ENCODE peak calls at places on chromosome 22, in eight cellular contexts. J is SK-N-SH; C is omental fat pad; G is IMR-90; P is cardiac muscle cell; B is BE2C; O is CD8-positive, alpha-beta T cell; H is lower lobe of right lung. V is an unnamed sample.

GRCh38 chr22:47114813-47115517 is 352.5 kb downstream of the TBC1D22A start:
- DNase-seq in J (no peak), C (no peak), G (no peak), P (no peak), B (no peak), O (no peak), H (no peak), V (no peak)

GRCh38 chr22:38203090-38203810 is 1.5 kb downstream of the MAFF start:
- DNase-seq in J (peak), C (no peak), G (peak), P (peak), B (no peak), O (no peak), H (peak), V (peak)

GRCh38 chr22:30206964-30207363 is 39.6 kb downstream of the LIF start:
- DNase-seq in J (peak), C (peak), G (peak), P (peak), B (no peak), O (no peak), H (no peak), V (peak)

GRCh38 chr22:19791894-19792293 is 31.3 kb downstream of the TBX1 start:
- DNase-seq in J (no peak), C (no peak), G (no peak), P (no peak), B (no peak), O (no peak), H (no peak), V (no peak)

GRCh38 chr22:29049655-29050263 is 11.9 kb downstream of the C22orf31 start:
- DNase-seq in J (no peak), C (no peak), G (no peak), P (no peak), B (no peak), O (no peak), H (no peak), V (no peak)

GRCh38 chr22:27554106-27554814 is 247.3 kb downstream of the MN1 start:
- DNase-seq in J (no peak), C (no peak), G (peak), P (no peak), B (no peak), O (no peak), H (no peak), V (peak)

GRCh38 chr22:35792501-35792900 is 74.8 kb downstream of the APOL5 start:
- DNase-seq in J (no peak), C (no peak), G (no peak), P (no peak), B (no peak), O (no peak), H (no peak), V (no peak)

GRCh38 chr22:30312053-30312452 is 14.7 kb downstream of the TBC1D10A start:
- DNase-seq in J (no peak), C (no peak), G (peak), P (no peak), B (no peak), O (no peak), H (no peak), V (peak)

GRCh38 chr22:47059701-47060161 is 297.3 kb downstream of the TBC1D22A start:
- DNase-seq in J (no peak), C (no peak), G (no peak), P (no peak), B (no peak), O (no peak), H (no peak), V (no peak)

GRCh38 chr22:29244785-29245625 is 22.8 kb downstream of the RHBDD3 start:
- DNase-seq in J (peak), C (no peak), G (no peak), P (no peak), B (no peak), O (no peak), H (no peak), V (no peak)

GRCh38 chr22:39773976-39774539 is 119.5 kb downstream of the ENTHD1 start:
- DNase-seq in J (no peak), C (no peak), G (peak), P (peak), B (no peak), O (no peak), H (no peak), V (no peak)

GRCh38 chr22:32473388-32473952 is 1.1 kb upstream of the FBXO7 start:
- DNase-seq in J (peak), C (no peak), G (peak), P (peak), B (peak), O (peak), H (no peak), V (peak)

GRCh38 chr22:37326726-37327125 is 44.4 kb downstream of the CYTH4 start:
- DNase-seq in J (no peak), C (no peak), G (no peak), P (no peak), B (no peak), O (no peak), H (peak), V (no peak)

GRCh38 chr22:37416389-37416788 is 10.9 kb downstream of the ELFN2 start:
- DNase-seq in J (no peak), C (no peak), G (no peak), P (no peak), B (no peak), O (no peak), H (no peak), V (no peak)

GRCh38 chr22:29146771-29147170 is 58.9 kb upstream of the EMID1 start:
- DNase-seq in J (no peak), C (no peak), G (no peak), P (no peak), B (no peak), O (no peak), H (no peak), V (no peak)

GRCh38 chr22:27609411-27610029 is 192.0 kb downstream of the MN1 start:
- DNase-seq in J (no peak), C (no peak), G (no peak), P (no peak), B (no peak), O (no peak), H (no peak), V (no peak)

GRCh38 chr22:47918276-47918928 is 1156.0 kb downstream of the TBC1D22A start:
- DNase-seq in J (no peak), C (no peak), G (no peak), P (no peak), B (no peak), O (peak), H (no peak), V (no peak)

GRCh38 chr22:37019309-37020191 is at the start of the genes MPST and TST:
- DNase-seq in J (peak), C (no peak), G (peak), P (peak), B (peak), O (peak), H (peak), V (peak)

GRCh38 chr22:37462983-37463382 is 23.2 kb downstream of the MFNG start:
- DNase-seq in J (no peak), C (no peak), G (peak), P (peak), B (no peak), O (no peak), H (no peak), V (peak)

GRCh38 chr22:47102081-47102480 is 339.6 kb downstream of the TBC1D22A start:
- DNase-seq in J (no peak), C (no peak), G (no peak), P (no peak), B (peak), O (no peak), H (no peak), V (no peak)

GRCh38 chr22:26479792-26480610 is 3.6 kb downstream of the HPS4 start:
- DNase-seq in J (no peak), C (no peak), G (no peak), P (no peak), B (no peak), O (no peak), H (no peak), V (no peak)

GRCh38 chr22:47369431-47370015 is 607.1 kb downstream of the TBC1D22A start:
- DNase-seq in J (no peak), C (no peak), G (no peak), P (no peak), B (no peak), O (no peak), H (no peak), V (no peak)

GRCh38 chr22:40818192-40818746 is 877 bp downstream of the SLC25A17 start:
- DNase-seq in J (no peak), C (no peak), G (no peak), P (no peak), B (no peak), O (no peak), H (no peak), V (no peak)

GRCh38 chr22:47144076-47144765 is 381.8 kb downstream of the TBC1D22A start:
- DNase-seq in J (no peak), C (no peak), G (no peak), P (no peak), B (no peak), O (no peak), H (no peak), V (no peak)

GRCh38 chr22:44702479-44703219 is 645 bp downstream of the PRR5 start:
- DNase-seq in J (peak), C (no peak), G (peak), P (peak), B (no peak), O (peak), H (no peak), V (peak)
- TF ChIP-seq CTCF in J (no peak), C (no peak), G (peak), P (peak), B (peak), O (no peak), H (peak), V (no peak)

DNA sequence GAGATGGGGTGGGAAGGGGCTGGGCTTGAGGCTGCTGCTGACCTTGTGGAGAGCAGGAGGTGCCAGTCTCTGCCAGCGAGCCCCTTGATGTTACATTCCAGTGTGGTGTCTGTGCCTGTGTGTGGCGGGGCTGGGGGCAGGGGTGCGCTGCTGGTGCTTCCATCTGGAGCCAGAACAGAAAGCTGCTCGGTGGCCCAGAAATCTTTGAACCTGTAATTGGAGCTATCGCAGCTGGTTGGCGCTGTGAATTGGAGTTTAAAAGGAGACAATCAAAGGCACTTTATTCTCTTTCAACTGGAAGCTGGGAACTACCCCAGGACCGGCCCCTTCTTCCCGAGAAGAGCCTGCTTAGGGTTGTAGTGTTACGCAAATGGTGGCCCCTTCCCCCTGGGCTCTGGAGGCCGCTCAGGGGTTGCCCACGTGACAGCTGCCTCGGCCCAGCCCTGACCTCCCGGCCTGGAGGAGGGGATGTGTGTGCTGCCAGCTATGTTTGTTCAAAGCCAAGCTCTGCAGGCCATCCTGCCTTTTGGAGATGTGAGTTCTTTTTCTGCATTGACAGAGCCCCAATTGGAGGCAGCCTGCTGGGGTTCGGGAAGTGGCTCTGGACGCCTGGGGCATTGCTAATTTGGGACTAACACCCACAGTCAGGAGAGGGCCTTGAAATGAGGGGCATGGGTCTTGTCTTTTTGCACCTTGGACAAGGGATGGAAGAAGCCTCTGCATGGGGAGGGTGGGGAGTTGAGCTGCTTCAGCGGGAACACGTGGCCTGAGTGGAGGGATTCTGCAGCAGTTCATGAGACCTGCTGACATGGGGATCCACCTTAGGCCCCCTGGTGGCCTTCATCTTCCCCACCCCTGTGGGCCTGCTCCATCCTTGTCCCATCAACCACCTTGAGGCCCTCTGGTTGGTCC is 14.0 kb upstream of the ARSA start:
- DNase-seq in J (no peak), C (no peak), G (peak), P (peak), B (peak), O (no peak), H (peak), V (peak)
- TF ChIP-seq CTCF in J (no peak), C (no peak), G (peak), P (peak), B (peak), O (no peak), H (peak), V (peak)

GRCh38 chr22:45866398-45867117 is 110.4 kb downstream of the WNT7B start:
- DNase-seq in J (peak), C (no peak), G (no peak), P (peak), B (peak), O (no peak), H (peak), V (no peak)

GRCh38 chr22:45865561-45866397 is 111.2 kb downstream of the WNT7B start:
- DNase-seq in J (no peak), C (no peak), G (no peak), P (no peak), B (no peak), O (no peak), H (peak), V (no peak)

GRCh38 chr22:45867906-45868555 is 108.9 kb downstream of the WNT7B start:
- DNase-seq in J (no peak), C (no peak), G (no peak), P (no peak), B (no peak), O (no peak), H (no peak), V (no peak)

GRCh38 chr22:45868586-45869443 is 108.1 kb downstream of the WNT7B start:
- DNase-seq in J (no peak), C (no peak), G (no peak), P (no peak), B (no peak), O (no peak), H (peak), V (no peak)

DNA sequence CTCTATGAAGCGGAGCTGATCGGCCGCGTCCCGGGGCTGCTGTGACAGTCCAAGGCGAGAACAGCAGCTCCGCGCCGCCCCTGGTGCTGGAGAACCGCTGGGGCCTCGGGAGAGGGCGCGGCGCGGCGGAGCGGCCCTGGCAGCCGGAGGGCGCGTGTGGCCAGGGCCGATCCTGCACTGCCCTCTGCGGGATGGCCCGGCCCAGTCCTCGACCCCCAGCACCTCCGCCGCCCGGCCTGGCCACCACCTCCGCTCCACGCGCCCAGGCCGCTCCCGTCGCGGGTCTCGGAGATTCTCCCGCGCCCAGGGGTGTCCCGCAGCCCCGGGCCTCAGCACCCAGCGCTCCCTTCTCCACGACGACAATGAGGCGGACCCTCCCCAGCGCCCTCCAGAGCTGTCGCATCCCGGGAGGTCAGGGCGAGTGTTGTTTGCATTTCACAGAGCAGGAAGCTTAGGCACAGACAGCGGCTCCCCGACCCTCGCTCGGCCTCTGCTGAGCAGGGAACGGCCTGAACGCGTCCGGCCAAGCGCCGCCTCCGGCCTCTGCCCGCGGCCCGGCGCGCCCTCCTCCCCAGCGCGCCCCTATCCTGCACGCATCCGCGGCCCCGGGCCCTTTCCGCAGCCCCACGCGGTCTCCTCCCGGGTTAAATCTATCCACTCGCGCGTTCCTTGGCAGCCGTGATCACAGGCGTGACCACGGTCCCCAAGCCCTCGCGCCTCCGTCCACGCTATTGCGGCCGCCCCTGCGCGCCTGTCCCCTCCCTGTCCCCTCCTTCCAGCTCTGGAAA is 109.7 kb downstream of the WNT7B start:
- DNase-seq in J (peak), C (no peak), G (no peak), P (peak), B (peak), O (no peak), H (peak), V (peak)
- TF ChIP-seq CTCF in J (no peak), C (no peak), G (peak), P (peak), B (peak), O (no peak), H (peak), V (no peak)

DNA sequence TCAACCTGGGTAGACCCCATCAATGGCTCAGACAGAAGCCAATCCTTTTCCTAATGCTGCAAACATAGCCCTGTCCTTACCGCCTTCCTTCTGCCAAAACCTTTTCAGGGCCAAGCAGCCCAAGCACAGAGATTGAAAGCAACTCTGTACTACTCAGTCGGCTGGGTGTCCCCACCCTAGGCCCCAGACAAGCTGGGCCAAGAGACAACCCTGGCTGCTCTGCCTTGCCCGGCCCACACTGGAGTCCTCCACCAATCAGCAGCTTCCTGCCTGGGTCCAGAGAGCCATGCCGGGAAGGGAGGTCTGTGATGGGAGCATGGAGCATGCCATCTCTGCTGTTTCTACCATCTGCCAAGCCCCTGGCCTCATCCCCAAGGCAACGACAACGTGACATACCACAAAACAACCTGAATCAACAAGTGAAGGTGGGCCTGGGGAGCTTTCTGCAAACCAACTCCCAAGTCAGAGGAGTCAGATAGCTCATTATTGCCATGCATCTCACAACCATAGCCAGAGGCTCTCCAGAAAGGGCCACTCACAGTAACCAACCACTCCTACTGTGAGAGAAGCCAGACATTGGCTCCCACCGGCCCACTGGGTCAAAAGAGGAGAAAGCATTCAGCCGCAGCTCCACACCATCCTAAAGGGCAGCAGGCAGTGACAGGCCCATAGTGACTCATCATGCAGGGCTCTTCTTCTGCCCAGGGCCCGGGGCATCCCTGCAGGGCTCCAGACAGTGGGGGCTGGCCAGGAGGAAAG is 18.2 kb downstream of the PATZ1 start:
- DNase-seq in J (no peak), C (no peak), G (no peak), P (no peak), B (no peak), O (no peak), H (no peak), V (no peak)
- TF ChIP-seq CTCF in J (no peak), C (no peak), G (no peak), P (no peak), B (no peak), O (no peak), H (no peak), V (no peak)

GRCh38 chr22:43298062-43298801 is 44.9 kb downstream of the SCUBE1 start:
- DNase-seq in J (peak), C (no peak), G (no peak), P (no peak), B (peak), O (no peak), H (no peak), V (no peak)

GRCh38 chr22:43297246-43298061 is 45.7 kb downstream of the SCUBE1 start:
- DNase-seq in J (no peak), C (no peak), G (no peak), P (no peak), B (peak), O (no peak), H (no peak), V (no peak)

GRCh38 chr22:43300891-43301676 is 42.1 kb downstream of the SCUBE1 start:
- DNase-seq in J (no peak), C (no peak), G (no peak), P (no peak), B (no peak), O (no peak), H (no peak), V (no peak)

GRCh38 chr22:43301866-43302265 is 41.3 kb downstream of the SCUBE1 start:
- DNase-seq in J (no peak), C (no peak), G (no peak), P (no peak), B (no peak), O (no peak), H (no peak), V (no peak)

DNA sequence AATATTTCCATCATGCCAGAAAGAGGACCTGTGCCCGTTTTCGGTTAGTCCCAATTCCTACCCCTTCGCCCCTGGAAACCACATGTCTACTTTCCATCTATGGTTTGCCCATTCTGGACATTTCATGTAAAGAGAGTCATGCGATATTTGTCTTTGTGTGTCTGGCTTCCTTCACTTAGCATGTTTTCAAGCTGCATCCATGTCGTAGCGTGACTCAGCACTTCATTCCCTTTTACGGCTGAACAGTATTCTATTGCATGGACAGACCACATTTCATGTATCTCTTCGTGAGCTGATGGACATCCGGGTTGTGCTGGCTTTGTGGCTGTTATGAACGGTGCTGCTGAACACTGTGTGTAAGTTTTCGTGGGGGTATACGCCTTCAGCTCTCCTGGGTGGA is 43.4 kb downstream of the SCUBE1 start:
- DNase-seq in J (no peak), C (no peak), G (no peak), P (no peak), B (no peak), O (no peak), H (no peak), V (no peak)
- TF ChIP-seq CTCF in J (no peak), C (no peak), G (no peak), P (no peak), B (no peak), O (no peak), H (no peak), V (no peak)

DNA sequence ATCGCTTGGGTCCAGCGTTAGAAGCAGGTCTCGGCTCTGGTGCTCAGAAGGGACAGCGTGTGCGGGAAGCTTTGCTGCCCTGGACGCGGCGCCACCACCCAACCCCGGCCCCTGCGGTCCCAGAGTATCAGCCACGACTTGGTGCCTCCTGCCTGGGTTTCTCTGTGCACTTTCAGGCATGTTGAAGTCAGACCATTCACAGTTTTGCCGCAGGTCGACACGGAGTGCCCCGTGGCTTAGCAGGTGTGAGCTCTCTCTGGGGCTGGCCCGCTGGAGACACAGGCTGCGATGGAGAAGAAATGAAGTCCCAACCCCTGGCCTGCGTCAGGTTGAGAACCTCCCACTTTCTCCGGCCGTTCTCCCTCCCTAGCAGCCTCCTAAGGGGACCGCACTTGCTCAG is 494.5 kb downstream of the BRD1 start:
- DNase-seq in J (no peak), C (no peak), G (no peak), P (no peak), B (no peak), O (no peak), H (peak), V (no peak)
- TF ChIP-seq CTCF in J (no peak), C (no peak), G (no peak), P (no peak), B (no peak), O (no peak), H (no peak), V (no peak)

GRCh38 chr22:49663311-49663711 is 164.4 kb downstream of the BRD1 start:
- DNase-seq in J (no peak), C (no peak), G (no peak), P (no peak), B (no peak), O (no peak), H (peak), V (no peak)
- TF ChIP-seq CTCF in J (no peak), C (no peak), G (no peak), P (no peak), B (no peak), O (no peak), H (no peak), V (no peak)

V was measured in cardiac fibroblast.